ENCODE peak calls at places on chromosomes 1 and 21, in four cellular contexts. One of them, this sample, is unnamed.

GRCh38 chr1:46539968-46540367 is 11.5 kb downstream of the KNCN start:
- DNase-seq in HepG2: no peak
- DNase-seq in K562: no peak
- DNase-seq in GM12878: no peak
- DNase-seq in this sample: no peak

GRCh38 chr1:188188317-188188716 is 1359.6 kb downstream of the PLA2G4A start:
- DNase-seq in HepG2: no peak
- DNase-seq in K562: no peak
- DNase-seq in GM12878: no peak
- DNase-seq in this sample: no peak

GRCh38 chr1:100036718-100037664 is 67.2 kb downstream of the SLC35A3 start:
- DNase-seq in GM12878: no peak
- DNase-seq in K562: no peak
- DNase-seq in HepG2: peak; percentile 48
- DNase-seq in this sample: peak; percentile 12

GRCh38 chr1:233700338-233700737 is 86.4 kb downstream of the KCNK1 start:
- DNase-seq in HepG2: no peak
- DNase-seq in K562: no peak
- DNase-seq in GM12878: no peak
- DNase-seq in this sample: no peak

GRCh38 chr1:26432793-26433192 is 672 bp downstream of the DHDDS start:
- DNase-seq in K562: no peak
- DNase-seq in HepG2: no peak
- DNase-seq in GM12878: no peak
- DNase-seq in this sample: no peak

GRCh38 chr1:62307516-62308492 is 11.4 kb downstream of the KANK4 start:
- DNase-seq in HepG2: no peak
- DNase-seq in GM12878: no peak
- DNase-seq in K562: no peak
- DNase-seq in this sample: no peak

GRCh38 chr21:44282370-44282769 is 3.3 kb upstream of the AIRE start:
- DNase-seq in GM12878: no peak
- DNase-seq in HepG2: no peak
- DNase-seq in K562: no peak
- DNase-seq in this sample: no peak

GRCh38 chr1:159900086-159900680 is at the start of gene CFAP45:
- DNase-seq in HepG2: no peak
- DNase-seq in K562: peak; percentile 98
- DNase-seq in GM12878: no peak
- DNase-seq in this sample: peak; percentile 89

GRCh38 chr1:57079454-57080157 is 113.8 kb upstream of the C8B start:
- DNase-seq in HepG2: no peak
- DNase-seq in GM12878: no peak
- DNase-seq in K562: peak; percentile 20
- DNase-seq in this sample: peak; percentile 43

GRCh38 chr1:53145942-53146708 is 3.7 kb upstream of the SLC1A7 start:
- DNase-seq in GM12878: no peak
- DNase-seq in K562: peak; percentile 50
- DNase-seq in HepG2: peak; percentile 85
- DNase-seq in this sample: no peak

GRCh38 chr1:203342192-203342940 is 8.6 kb downstream of the FMOD start:
- DNase-seq in HepG2: peak; percentile 46
- DNase-seq in GM12878: no peak
- DNase-seq in K562: peak; percentile 87
- DNase-seq in this sample: peak; percentile 86

GRCh38 chr1:203336097-203336496 is 14.8 kb downstream of the FMOD start:
- DNase-seq in HepG2: no peak
- DNase-seq in GM12878: no peak
- DNase-seq in K562: no peak
- DNase-seq in this sample: no peak

GRCh38 chr1:203343956-203344355 is 7.0 kb downstream of the FMOD start:
- DNase-seq in GM12878: no peak
- DNase-seq in HepG2: no peak
- DNase-seq in K562: no peak
- DNase-seq in this sample: no peak

GRCh38 chr1:203338335-203339036 is 12.4 kb downstream of the FMOD start:
- DNase-seq in HepG2: peak; percentile 25
- DNase-seq in GM12878: no peak
- DNase-seq in K562: peak; percentile 84
- DNase-seq in this sample: peak; percentile 84

DNA sequence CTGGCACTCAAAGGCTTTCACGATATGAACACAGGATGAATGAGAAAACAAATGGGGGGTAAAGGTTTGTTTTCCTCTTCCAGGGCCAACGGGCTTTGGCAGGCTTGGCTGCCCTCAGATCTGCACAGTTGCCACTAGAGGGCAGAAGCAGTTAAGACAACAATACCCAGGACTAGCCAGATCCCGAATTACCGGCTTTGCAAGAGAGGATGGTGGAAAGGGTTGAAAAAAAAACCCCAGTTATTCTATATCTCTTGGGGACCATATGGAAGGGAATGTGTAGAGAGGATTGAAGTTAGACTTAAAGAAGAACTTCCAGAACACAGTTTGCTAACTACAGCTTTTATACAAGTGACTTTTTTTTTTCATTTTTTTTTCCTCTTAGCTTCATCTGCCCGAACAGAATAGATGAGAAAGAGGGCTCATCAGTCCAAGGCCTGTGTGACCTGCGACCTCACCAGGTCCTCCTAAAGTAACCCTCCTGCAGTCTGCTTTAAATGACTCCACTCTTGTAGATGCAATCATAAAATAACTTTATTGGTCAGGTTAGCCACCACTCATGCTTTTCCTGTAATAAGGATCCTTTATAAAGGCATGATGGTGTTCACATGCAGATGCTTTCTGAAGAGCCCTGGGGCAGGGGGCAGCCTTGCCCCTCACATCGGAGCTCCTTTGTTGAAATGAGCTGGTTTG is 10.7 kb downstream of the FMOD start:
- DNase-seq in K562: peak; percentile 87
- DNase-seq in GM12878: no peak
- DNase-seq in HepG2: peak; percentile 69
- DNase-seq in this sample: peak; percentile 88
- TF ChIP-seq TARDBP in K562: no peak
- TF ChIP-seq TARDBP in GM12878: no peak
- TF ChIP-seq TARDBP in HepG2: no peak
- TF ChIP-seq TARDBP in this sample: no peak

DNA sequence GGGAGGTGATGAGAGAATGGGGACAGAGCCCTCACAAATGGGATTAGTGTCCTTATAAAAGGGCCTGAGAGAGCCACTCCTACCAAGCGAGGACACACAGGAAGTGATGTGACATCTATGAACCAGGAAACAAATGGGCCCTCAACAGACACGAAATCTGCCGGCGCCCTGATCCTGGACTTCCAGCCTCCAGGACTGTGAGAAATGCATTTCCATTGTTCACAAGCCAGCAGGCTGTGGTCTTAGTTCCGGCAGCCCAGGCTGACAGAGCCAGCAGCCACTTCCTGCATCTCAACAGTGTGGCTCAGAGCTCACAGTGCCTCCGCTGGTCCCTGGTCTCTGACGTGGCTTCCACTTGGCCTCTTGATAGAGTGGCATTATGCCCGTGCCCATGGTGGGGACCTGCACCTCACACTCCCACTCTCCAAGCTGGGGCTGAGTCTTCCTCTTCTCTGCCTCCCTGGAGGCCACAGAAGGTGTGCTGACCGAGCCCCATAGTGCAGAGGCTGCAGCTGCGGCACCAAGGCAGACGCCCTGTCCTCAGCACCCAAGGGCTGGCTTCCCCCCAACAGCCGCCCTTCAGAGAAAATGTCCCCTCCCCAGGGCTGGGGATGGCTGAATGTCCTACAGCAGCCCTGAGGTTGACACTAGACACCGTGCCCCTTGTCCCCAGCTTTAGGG is 44.9 kb downstream of the ACOT7 start:
- DNase-seq in GM12878: no peak
- DNase-seq in K562: no peak
- DNase-seq in HepG2: no peak
- DNase-seq in this sample: no peak
- TF ChIP-seq SP1 in GM12878: no peak
- TF ChIP-seq SP1 in K562: no peak
- TF ChIP-seq SP1 in HepG2: no peak
- TF ChIP-seq SP1 in this sample: no peak

GRCh38 chr1:40786171-40786994 is 2.8 kb downstream of the KCNQ4 start:
- DNase-seq in GM12878: no peak
- DNase-seq in K562: no peak
- DNase-seq in HepG2: no peak
- DNase-seq in this sample: no peak
- TF ChIP-seq TARDBP in GM12878: no peak
- TF ChIP-seq TARDBP in K562: no peak
- TF ChIP-seq TARDBP in HepG2: no peak
- TF ChIP-seq TARDBP in this sample: no peak

GRCh38 chr1:204251926-204252689 is 38.3 kb upstream of the GOLT1A start:
- DNase-seq in GM12878: no peak
- DNase-seq in K562: no peak
- DNase-seq in HepG2: no peak
- DNase-seq in this sample: no peak

GRCh38 chr1:204255225-204255624 is 41.4 kb upstream of the GOLT1A start:
- DNase-seq in HepG2: no peak
- DNase-seq in K562: no peak
- DNase-seq in GM12878: no peak
- DNase-seq in this sample: peak; percentile 49

GRCh38 chr1:204256531-204256930 is 42.7 kb upstream of the GOLT1A start:
- DNase-seq in GM12878: no peak
- DNase-seq in HepG2: no peak
- DNase-seq in K562: no peak
- DNase-seq in this sample: no peak

GRCh38 chr1:204255966-204256365 is 42.2 kb upstream of the GOLT1A start:
- DNase-seq in GM12878: no peak
- DNase-seq in K562: no peak
- DNase-seq in HepG2: no peak
- DNase-seq in this sample: no peak

GRCh38 chr1:204254031-204254661 is 40.4 kb upstream of the GOLT1A start:
- DNase-seq in GM12878: no peak
- DNase-seq in HepG2: peak; percentile 97
- DNase-seq in K562: no peak
- DNase-seq in this sample: no peak
- TF ChIP-seq SP1 in GM12878: no peak
- TF ChIP-seq SP1 in HepG2: peak; percentile 29
- TF ChIP-seq SP1 in K562: no peak
- TF ChIP-seq SP1 in this sample: no peak

GRCh38 chr1:15205586-15206346 is 41.3 kb upstream of the FHAD1 start:
- DNase-seq in GM12878: no peak
- DNase-seq in HepG2: no peak
- DNase-seq in K562: no peak
- DNase-seq in this sample: no peak

GRCh38 chr1:15210651-15211390 is 36.2 kb upstream of the FHAD1 start:
- DNase-seq in HepG2: no peak
- DNase-seq in GM12878: no peak
- DNase-seq in K562: no peak
- DNase-seq in this sample: no peak

GRCh38 chr1:15207031-15207828 is 39.8 kb upstream of the FHAD1 start:
- DNase-seq in HepG2: no peak
- DNase-seq in K562: no peak
- DNase-seq in GM12878: no peak
- DNase-seq in this sample: no peak

GRCh38 chr1:15206418-15207030 is 40.5 kb upstream of the FHAD1 start:
- DNase-seq in HepG2: peak; percentile 88
- DNase-seq in GM12878: peak; percentile 13
- DNase-seq in K562: no peak
- DNase-seq in this sample: no peak

DNA sequence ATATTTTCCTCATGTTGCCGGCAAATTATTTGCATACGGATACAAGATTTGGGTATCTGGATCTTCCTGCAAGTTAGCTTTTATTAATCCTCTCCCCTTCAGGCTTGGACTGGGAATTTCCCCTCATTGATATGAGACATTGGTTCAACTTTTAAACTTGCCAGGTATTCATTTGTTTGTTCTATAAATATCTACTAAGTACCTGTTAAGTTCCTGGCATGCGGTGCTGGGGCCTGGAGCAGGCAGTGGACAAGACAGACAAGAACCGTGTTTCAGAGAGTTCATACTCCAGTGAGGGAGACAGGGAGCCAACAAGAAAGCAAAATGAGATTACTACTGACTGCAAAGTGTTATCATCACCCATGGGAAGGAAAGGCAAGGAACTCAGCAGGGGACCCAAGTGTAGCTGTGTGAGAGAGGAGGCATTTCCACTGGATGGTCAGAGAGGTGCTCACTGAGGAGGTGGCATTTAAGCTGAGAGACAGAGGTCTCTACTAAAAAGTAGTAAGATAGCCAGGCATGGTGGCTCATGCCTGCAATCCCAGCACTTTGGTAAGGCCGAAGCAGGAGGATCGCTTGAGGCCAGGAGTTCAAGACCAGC is 39.1 kb upstream of the FHAD1 start:
- DNase-seq in K562: no peak
- DNase-seq in HepG2: no peak
- DNase-seq in GM12878: no peak
- DNase-seq in this sample: no peak
- TF ChIP-seq TARDBP in K562: no peak
- TF ChIP-seq TARDBP in HepG2: no peak
- TF ChIP-seq TARDBP in GM12878: no peak
- TF ChIP-seq TARDBP in this sample: no peak

GRCh38 chr21:42280356-42281195 is 34.6 kb downstream of the TFF3 start:
- DNase-seq in HepG2: no peak
- DNase-seq in GM12878: no peak
- DNase-seq in K562: no peak
- DNase-seq in this sample: no peak

GRCh38 chr21:42279888-42280287 is 35.3 kb downstream of the TFF3 start:
- DNase-seq in HepG2: no peak
- DNase-seq in GM12878: no peak
- DNase-seq in K562: no peak
- DNase-seq in this sample: no peak

GRCh38 chr21:42279341-42279871 is 35.8 kb downstream of the TFF3 start:
- DNase-seq in HepG2: no peak
- DNase-seq in GM12878: no peak
- DNase-seq in K562: no peak
- DNase-seq in this sample: no peak

GRCh38 chr21:42277593-42277992 is 37.6 kb downstream of the TFF3 start:
- DNase-seq in GM12878: no peak
- DNase-seq in K562: no peak
- DNase-seq in HepG2: no peak
- DNase-seq in this sample: no peak

DNA sequence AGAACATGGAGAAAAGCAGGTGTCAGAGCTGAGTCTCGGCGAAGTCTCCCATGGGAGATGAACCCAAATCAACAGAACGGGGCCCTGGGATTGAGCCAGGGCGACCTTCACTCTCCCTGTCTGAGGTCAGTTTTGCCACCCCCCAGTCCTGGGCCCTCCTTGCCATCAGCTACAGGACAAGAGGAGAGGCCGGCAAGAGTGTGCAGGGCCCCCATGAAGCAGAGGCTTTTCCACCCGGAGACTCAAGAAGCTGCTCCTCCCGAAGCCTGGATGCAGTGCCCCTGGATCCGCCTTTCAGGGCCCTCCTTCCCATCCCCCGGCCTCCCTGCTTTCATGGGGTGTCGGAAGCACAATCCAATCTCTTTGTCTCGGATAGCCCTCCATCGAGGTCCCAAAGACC is 36.5 kb downstream of the TFF3 start:
- DNase-seq in GM12878: no peak
- DNase-seq in HepG2: no peak
- DNase-seq in K562: no peak
- DNase-seq in this sample: no peak
- TF ChIP-seq SP1 in GM12878: no peak
- TF ChIP-seq SP1 in HepG2: no peak
- TF ChIP-seq SP1 in K562: no peak
- TF ChIP-seq SP1 in this sample: no peak